ENCODE peak calls at places on chromosomes 7 and 10, in four cellular contexts. One of them, this sample, is unnamed.
A peak's percentile ranks its signal among the peaks of the same experiment; 100 is the strongest.

GRCh38 chr10:90652519-90652918 is 205.3 kb downstream of the HTR7 start:
- DNase-seq in H1: no peak
- DNase-seq in HCT116: peak; percentile 34
- DNase-seq in T47D: peak; percentile 3
- DNase-seq in this sample: no peak

GRCh38 chr7:85165263-85165662 is 21.6 kb downstream of the SEMA3D start:
- DNase-seq in H1: no peak
- DNase-seq in HCT116: no peak
- DNase-seq in T47D: no peak
- DNase-seq in this sample: no peak

GRCh38 chr10:59995862-59996261 is 89.5 kb upstream of the CCDC6 start:
- DNase-seq in H1: no peak
- DNase-seq in HCT116: no peak
- DNase-seq in T47D: no peak
- DNase-seq in this sample: no peak

GRCh38 chr7:95950698-95951097 is 178.3 kb downstream of the DYNC1I1 start:
- DNase-seq in H1: no peak
- DNase-seq in HCT116: no peak
- DNase-seq in T47D: no peak
- DNase-seq in this sample: no peak

GRCh38 chr7:22574756-22575517 is 74.9 kb upstream of the STEAP1B start:
- DNase-seq in H1: no peak
- DNase-seq in HCT116: no peak
- DNase-seq in T47D: no peak
- DNase-seq in this sample: no peak

GRCh38 chr10:131948501-131948900 is 33.2 kb downstream of the BNIP3 start:
- DNase-seq in H1: no peak
- DNase-seq in HCT116: no peak
- DNase-seq in T47D: no peak
- DNase-seq in this sample: no peak

GRCh38 chr10:116728526-116729096 is 13.8 kb downstream of the HSPA12A start:
- DNase-seq in H1: no peak
- DNase-seq in HCT116: no peak
- DNase-seq in T47D: no peak
- DNase-seq in this sample: no peak

GRCh38 chr10:45440511-45441062 is 66.6 kb downstream of the ALOX5 start:
- DNase-seq in H1: no peak
- DNase-seq in HCT116: no peak
- DNase-seq in T47D: no peak
- DNase-seq in this sample: no peak

GRCh38 chr10:20688797-20689544 is 208.1 kb downstream of the NEBL start:
- DNase-seq in H1: no peak
- DNase-seq in HCT116: no peak
- DNase-seq in T47D: no peak
- DNase-seq in this sample: no peak

GRCh38 chr10:25257646-25258045 is 82.8 kb downstream of the GPR158 start:
- DNase-seq in H1: no peak
- DNase-seq in HCT116: no peak
- DNase-seq in T47D: no peak
- DNase-seq in this sample: no peak

GRCh38 chr7:99579956-99580777 is 17.9 kb upstream of the TMEM225B start:
- DNase-seq in H1: peak; percentile 89
- DNase-seq in HCT116: no peak
- DNase-seq in T47D: no peak
- DNase-seq in this sample: peak; percentile 91

GRCh38 chr7:2886900-2887299 is 42.8 kb upstream of the GNA12 start:
- DNase-seq in H1: no peak
- DNase-seq in HCT116: peak; percentile 73
- DNase-seq in T47D: peak; percentile 91
- DNase-seq in this sample: peak; percentile 91

GRCh38 chr7:75018570-75019364 is 54.3 kb downstream of the CASTOR2 start:
- DNase-seq in H1: no peak
- DNase-seq in HCT116: no peak
- DNase-seq in T47D: no peak
- DNase-seq in this sample: no peak

GRCh38 chr7:140402178-140402835 is 1.6 kb upstream of the RAB19 start:
- DNase-seq in H1: no peak
- DNase-seq in HCT116: no peak
- DNase-seq in T47D: no peak
- DNase-seq in this sample: no peak

GRCh38 chr10:66322261-66322660 is 603.6 kb upstream of the LRRTM3 start:
- DNase-seq in H1: no peak
- DNase-seq in HCT116: no peak
- DNase-seq in T47D: peak; percentile 31
- DNase-seq in this sample: no peak

GRCh38 chr7:80100254-80100653 is 34.4 kb upstream of the GNAI1 start:
- DNase-seq in H1: no peak
- DNase-seq in HCT116: no peak
- DNase-seq in T47D: no peak
- DNase-seq in this sample: no peak

GRCh38 chr10:98135222-98135899 is 904 bp downstream of the R3HCC1L start:
- DNase-seq in H1: no peak
- DNase-seq in HCT116: no peak
- DNase-seq in T47D: no peak
- DNase-seq in this sample: no peak

GRCh38 chr7:151847136-151847535 is 29.8 kb downstream of the PRKAG2 start:
- DNase-seq in H1: no peak
- DNase-seq in HCT116: no peak
- DNase-seq in T47D: no peak
- DNase-seq in this sample: no peak

GRCh38 chr7:151843181-151843580 is 33.7 kb downstream of the PRKAG2 start:
- DNase-seq in H1: no peak
- DNase-seq in HCT116: no peak
- DNase-seq in T47D: no peak
- DNase-seq in this sample: no peak

GRCh38 chr7:151844828-151845200 is 32.1 kb downstream of the PRKAG2 start:
- DNase-seq in H1: no peak
- DNase-seq in HCT116: no peak
- DNase-seq in T47D: no peak
- DNase-seq in this sample: no peak

GRCh38 chr7:151845412-151846205 is 31.3 kb downstream of the PRKAG2 start:
- DNase-seq in H1: no peak
- DNase-seq in HCT116: no peak
- DNase-seq in T47D: no peak
- DNase-seq in this sample: no peak

DNA sequence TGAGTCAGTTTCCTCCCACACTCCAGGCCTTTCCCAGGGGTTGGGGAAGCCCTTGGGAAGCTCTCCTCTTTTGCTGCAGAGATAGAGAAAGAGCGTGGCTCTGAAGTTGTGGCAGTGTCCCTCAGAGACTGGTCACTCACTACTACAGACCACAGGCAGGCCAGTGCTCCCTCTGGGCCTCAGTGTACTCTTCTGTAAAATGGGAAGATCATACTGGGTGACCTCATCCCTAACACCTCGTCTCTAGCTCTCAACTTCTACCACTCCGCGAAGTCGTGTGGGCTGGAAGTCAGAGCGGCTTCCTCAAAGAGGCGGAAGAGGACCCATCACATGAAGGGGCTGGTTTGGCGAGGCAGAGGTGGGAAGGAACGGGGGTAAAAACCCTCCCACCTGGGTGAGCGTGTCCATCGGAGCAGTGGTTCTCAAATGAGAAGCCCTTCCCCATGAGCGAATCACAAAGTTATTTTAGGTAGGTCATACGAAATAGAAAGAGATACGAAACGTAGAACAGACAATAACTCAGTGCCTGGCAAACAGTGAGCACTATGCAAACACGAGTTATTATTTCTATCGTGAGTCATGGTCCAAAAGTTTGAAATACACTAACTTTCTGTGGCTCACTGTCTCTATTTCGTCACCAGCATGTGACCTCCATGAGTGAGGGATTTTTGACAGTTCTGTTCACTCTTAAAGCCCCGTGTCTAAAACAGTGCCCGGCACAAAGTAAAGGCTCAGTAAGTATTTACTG is 32.7 kb downstream of the PRKAG2 start:
- DNase-seq in H1: no peak
- DNase-seq in HCT116: no peak
- DNase-seq in T47D: no peak
- DNase-seq in this sample: no peak
- TF ChIP-seq JUND in H1: no peak
- TF ChIP-seq JUND in HCT116: no peak
- TF ChIP-seq JUND in T47D: no peak
- TF ChIP-seq JUND in this sample: no peak

GRCh38 chr10:31145986-31146385 is 114.3 kb upstream of the ZNF438 start:
- DNase-seq in H1: no peak
- DNase-seq in HCT116: no peak
- DNase-seq in T47D: no peak
- DNase-seq in this sample: no peak
- TF ChIP-seq JUND in H1: no peak
- TF ChIP-seq JUND in HCT116: no peak
- TF ChIP-seq JUND in T47D: no peak
- TF ChIP-seq JUND in this sample: no peak

DNA sequence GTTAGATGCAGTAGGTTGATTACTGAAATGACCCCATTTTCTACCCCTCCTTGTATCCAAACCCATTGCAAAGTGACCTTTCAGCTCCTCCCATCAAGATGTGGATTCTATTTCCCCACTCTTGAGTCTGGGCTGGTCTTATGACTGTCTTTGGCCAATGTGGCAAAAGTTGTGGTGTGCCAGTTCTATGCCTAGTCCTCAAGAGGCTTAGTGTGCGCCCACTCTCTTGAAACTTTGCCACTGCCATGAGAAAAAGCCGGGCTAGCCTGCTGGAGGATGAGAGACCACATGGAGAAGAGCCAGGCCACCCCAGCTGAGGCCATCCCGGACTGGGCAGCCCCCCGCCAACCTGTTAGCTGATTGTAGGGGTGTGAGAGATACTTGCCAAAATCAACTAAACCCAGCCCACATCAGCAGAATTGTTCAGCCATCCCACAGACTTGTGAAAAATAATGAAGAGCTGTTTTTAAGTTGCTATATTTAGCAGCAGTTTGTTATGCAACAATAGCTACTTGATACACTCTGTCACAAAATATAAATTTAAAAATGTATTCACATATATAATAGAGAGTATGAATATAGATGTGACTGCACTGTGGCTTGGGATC is 131.0 kb upstream of the PALS2 start:
- DNase-seq in H1: no peak
- DNase-seq in HCT116: no peak
- DNase-seq in T47D: no peak
- DNase-seq in this sample: no peak
- TF ChIP-seq JUND in H1: no peak
- TF ChIP-seq JUND in HCT116: no peak
- TF ChIP-seq JUND in T47D: no peak
- TF ChIP-seq JUND in this sample: no peak

GRCh38 chr10:96306516-96306915 is 2.3 kb downstream of the DNTT start:
- DNase-seq in H1: no peak
- DNase-seq in HCT116: no peak
- DNase-seq in T47D: no peak
- DNase-seq in this sample: no peak
- TF ChIP-seq JUND in H1: no peak
- TF ChIP-seq JUND in HCT116: no peak
- TF ChIP-seq JUND in T47D: no peak
- TF ChIP-seq JUND in this sample: no peak

GRCh38 chr10:49012603-49013002 is 73.0 kb upstream of the LRRC18 start:
- DNase-seq in H1: no peak
- DNase-seq in HCT116: no peak
- DNase-seq in T47D: no peak
- DNase-seq in this sample: no peak
- TF ChIP-seq JUND in H1: no peak
- TF ChIP-seq JUND in HCT116: no peak
- TF ChIP-seq JUND in T47D: no peak
- TF ChIP-seq JUND in this sample: no peak

DNA sequence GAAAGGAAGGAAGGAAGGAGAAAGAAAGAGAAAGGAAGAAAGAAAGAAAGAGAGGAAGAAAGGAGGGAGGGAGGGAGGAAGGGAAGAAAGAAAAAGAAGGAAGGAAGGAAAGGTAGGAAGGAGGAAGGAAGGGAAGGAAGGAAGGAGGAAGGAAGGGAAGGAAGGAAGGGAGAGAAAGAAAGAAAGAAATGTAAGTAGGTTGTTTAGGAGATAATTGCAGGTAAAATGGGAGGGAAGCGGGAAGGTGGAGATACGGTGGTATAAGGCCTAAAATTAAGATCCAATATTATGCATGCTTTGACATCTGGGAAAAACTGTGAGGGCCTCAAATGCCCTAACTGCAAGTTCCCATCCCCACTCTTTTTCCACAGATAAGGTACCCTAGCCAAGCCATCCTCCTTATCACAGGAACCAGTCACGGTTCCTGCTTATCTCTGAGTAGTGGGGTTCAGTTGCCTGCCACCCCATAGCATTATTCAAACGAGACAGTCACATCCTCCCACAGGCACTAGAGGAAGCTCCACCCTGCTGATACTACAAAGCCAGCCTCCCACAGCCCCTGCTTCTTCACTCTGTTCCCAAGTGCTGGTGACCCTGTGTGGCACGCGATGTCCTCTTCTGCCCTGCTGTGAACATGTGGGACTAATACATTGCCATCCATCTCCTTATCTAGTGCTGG is 28.7 kb downstream of the ST8SIA6 start:
- DNase-seq in H1: peak; percentile 31
- DNase-seq in HCT116: no peak
- DNase-seq in T47D: no peak
- DNase-seq in this sample: no peak
- TF ChIP-seq JUND in H1: no peak
- TF ChIP-seq JUND in HCT116: no peak
- TF ChIP-seq JUND in T47D: no peak
- TF ChIP-seq JUND in this sample: no peak

DNA sequence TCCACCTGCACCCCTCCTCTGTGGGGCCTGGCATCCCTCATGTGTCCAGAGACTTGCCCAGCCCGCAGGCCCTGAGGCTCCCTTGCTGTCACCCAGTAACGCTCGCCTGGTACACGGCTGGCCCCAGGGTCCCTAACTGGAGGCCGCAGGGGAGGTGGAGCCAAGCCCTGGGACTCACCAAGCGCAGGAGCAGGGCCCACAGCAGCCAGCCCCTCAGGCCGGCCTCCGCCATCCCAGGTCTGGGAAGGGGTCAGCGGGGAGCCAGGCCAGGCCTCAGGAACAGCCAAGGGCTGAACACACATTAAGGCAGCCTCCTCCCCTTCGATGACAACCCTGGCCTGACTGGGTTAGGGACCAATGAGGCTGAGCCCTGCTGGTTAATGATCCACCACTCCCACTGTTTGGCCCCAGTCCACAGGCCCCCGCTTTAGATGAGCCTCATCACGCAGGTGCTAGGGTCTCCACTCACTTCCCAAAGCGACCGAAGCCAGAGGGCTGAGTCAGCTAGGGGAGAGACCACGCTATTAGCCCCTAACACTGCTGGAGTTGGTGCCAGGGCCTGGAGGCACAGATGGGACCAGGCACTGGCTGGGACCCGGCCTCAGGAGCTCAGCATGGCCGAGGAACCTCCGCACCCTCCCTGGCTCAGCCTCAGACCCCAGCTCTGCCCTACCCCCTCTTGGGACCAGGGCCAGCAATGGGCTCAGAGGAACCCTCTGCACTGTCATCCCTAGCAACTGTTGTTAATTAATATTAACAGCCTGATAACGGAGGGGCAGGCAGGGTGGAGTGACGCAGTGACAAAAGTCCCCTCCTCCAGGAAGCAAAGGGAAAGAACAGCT is at the start of gene NPC1L1:
- DNase-seq in H1: peak; percentile 42
- DNase-seq in HCT116: no peak
- DNase-seq in T47D: no peak
- DNase-seq in this sample: peak; percentile 62
- TF ChIP-seq JUND in H1: no peak
- TF ChIP-seq JUND in HCT116: no peak
- TF ChIP-seq JUND in T47D: no peak
- TF ChIP-seq JUND in this sample: no peak

This sample was measured in SK-N-SH.